ENCODE peak calls at places on chromosomes 5 and 9, in seven cellular contexts. Q, O, S, C, G, F and X are unnamed samples. For H3K4me1, the result is how much of the 10 kb centered on the place peaks cover.

GRCh38 chr5:35851282-35851681 is 5.4 kb upstream of the IL7R start:
- DNase-seq in S (no peak), F (no peak), Q (no peak), C (no peak), O (no peak), G (peak), X (no peak)

GRCh38 chr5:146185161-146185560 is 2.7 kb upstream of the LARS1 start:
- DNase-seq in S (no peak), C (no peak), Q (no peak), G (peak), O (no peak), F (no peak), X (no peak)

GRCh38 chr5:139481122-139481533 is 1.4 kb downstream of the STING1 start:
- DNase-seq in C (no peak), G (peak), O (no peak), Q (peak), S (no peak), F (peak), X (peak)

GRCh38 chr9:136977223-136978072 is at the start of gene PTGDS:
- DNase-seq in C (no peak), F (peak), S (peak), G (no peak), O (no peak), Q (no peak), X (no peak)

GRCh38 chr5:35369965-35370790 is 139.9 kb upstream of the PRLR start:
- DNase-seq in Q (no peak), O (no peak), G (no peak), S (peak), F (no peak), C (no peak), X (no peak)

GRCh38 chr9:76127637-76128036 is 237.2 kb downstream of the PCSK5 start:
- DNase-seq in F (no peak), O (no peak), G (no peak), S (no peak), C (no peak), Q (no peak), X (no peak)

GRCh38 chr9:131854906-131855504 is 115.1 kb upstream of the RAPGEF1 start:
- DNase-seq in O (no peak), G (peak), S (no peak), Q (no peak), F (no peak), C (no peak), X (no peak)

GRCh38 chr5:50440651-50441478 is at the start of gene EMB:
- DNase-seq in O (peak), G (peak), S (peak), F (peak), Q (peak), C (peak), X (peak)

GRCh38 chr5:145110826-145111225 is 724.3 kb downstream of the PRELID2 start:
- DNase-seq in C (no peak), F (no peak), O (no peak), Q (no peak), G (no peak), S (no peak), X (no peak)

GRCh38 chr9:126208359-126208758 is 118.3 kb upstream of the MVB12B start:
- DNase-seq in Q (no peak), S (no peak), C (no peak), G (no peak), O (no peak), F (no peak), X (no peak)

GRCh38 chr5:118921946-118922345 is 66.4 kb downstream of the DTWD2 start:
- DNase-seq in C (no peak), Q (no peak), O (no peak), G (no peak), S (no peak), F (no peak), X (no peak)

GRCh38 chr9:126499005-126499910 is 114.5 kb upstream of the LMX1B start:
- DNase-seq in Q (no peak), F (no peak), S (peak), G (peak), O (peak), C (peak), X (peak)

GRCh38 chr5:105146867-105147266 is 1584.3 kb upstream of the NUDT12 start:
- DNase-seq in G (no peak), S (no peak), O (no peak), Q (no peak), F (no peak), C (no peak), X (no peak)

GRCh38 chr9:98081477-98082219 is 25.1 kb downstream of the NANS start:
- DNase-seq in S (no peak), G (peak), F (no peak), O (peak), Q (peak), C (no peak), X (no peak)

GRCh38 chr5:136457390-136458094 is 92.2 kb upstream of the TRPC7 start:
- DNase-seq in F (no peak), O (no peak), C (peak), G (peak), Q (no peak), S (no peak), X (no peak)

GRCh38 chr9:135464181-135464580 is 15.4 kb upstream of the PPP1R26 start:
- DNase-seq in F (no peak), C (no peak), Q (no peak), S (no peak), G (no peak), O (no peak), X (no peak)

GRCh38 chr5:173852790-173853350 is 35.3 kb upstream of the CPEB4 start:
- DNase-seq in C (no peak), G (no peak), Q (no peak), F (no peak), S (no peak), O (no peak), X (no peak)

GRCh38 chr5:173853370-173854131 is 34.6 kb upstream of the CPEB4 start:
- DNase-seq in S (no peak), O (no peak), C (peak), G (peak), F (no peak), Q (no peak), X (no peak)

GRCh38 chr5:173857231-173857630 is 30.9 kb upstream of the CPEB4 start:
- DNase-seq in O (no peak), Q (no peak), G (no peak), C (no peak), F (no peak), S (no peak), X (no peak)

GRCh38 chr5:173855995-173856656 is 32.0 kb upstream of the CPEB4 start:
- DNase-seq in F (no peak), C (no peak), O (no peak), Q (no peak), S (no peak), G (no peak), X (no peak)

DNA sequence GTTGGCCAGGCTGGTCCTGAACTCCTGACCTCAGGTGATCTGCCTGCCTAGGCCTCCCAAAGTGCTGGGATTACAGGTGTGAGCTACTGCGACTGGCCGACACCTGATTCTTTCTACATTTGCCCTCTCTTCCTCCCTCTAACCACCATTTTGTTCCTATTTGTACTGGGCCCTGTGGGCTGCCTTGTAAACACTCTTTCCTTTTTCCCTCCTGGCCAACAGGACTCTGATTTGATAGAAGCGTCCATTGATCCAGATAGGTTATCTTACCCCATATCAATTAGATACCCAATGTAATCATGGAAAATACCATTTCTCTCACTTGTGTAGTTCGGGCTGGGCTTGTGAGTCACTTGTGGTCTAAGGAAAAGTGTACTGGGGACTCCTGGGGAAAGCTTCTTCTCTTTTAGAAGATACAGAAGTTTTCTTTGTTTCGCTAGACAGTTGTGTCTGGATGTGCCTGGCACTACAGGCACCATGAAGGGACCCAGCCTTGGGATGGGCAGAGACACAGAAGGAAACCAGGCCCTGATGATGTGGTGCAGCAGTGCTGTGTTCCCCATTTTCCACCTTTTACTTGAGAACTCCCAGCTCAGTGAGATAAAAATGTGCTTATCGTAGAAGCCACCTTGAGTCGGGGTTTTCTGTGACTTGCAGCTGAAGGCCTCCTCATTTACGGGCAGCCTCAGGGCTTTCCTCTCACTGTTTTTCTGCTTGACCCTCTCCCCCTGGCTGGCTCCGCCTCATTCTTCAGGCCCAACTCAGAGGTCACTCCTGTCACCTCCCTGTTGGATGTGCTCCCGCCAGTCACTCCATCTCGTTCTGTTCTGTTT is 32.8 kb upstream of the CPEB4 start:
- DNase-seq in F (no peak), G (no peak), Q (no peak), C (peak), S (no peak), O (no peak), X (no peak)
- H3K27ac ChIP-seq in F (no peak), G (no peak), Q (no peak), C (peak), S (no peak), O (no peak), X (no peak)

DNA sequence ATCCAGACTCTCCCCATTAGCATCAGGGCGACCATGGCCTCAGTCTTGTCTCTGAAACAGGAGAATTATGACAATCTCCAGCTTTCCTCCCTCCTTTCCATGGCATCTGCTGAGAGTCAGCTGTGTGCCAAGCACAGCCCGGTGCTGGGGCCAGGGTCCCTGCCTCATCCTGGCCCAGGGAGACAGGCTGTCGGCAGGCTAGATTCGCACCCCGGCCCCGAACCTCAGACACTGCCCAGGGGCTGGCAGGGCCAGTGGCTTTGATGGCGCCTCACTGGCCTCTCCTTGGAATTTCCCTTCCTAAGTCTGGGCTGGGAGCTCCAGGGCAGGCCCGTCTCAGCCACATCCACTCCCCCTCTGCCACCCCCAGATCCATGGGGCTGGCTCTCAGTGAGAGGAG is 15.6 kb downstream of the FAM163B start:
- DNase-seq in C (no peak), O (no peak), G (no peak), S (no peak), F (no peak), Q (no peak), X (no peak)
- H3K4me1 ChIP-seq in C (under half), O (under half), G (under half), S (under half), F (under half), Q (under half), X (under half)

GRCh38 chr5:171386861-171387254 is 791 bp upstream of the NPM1 start:
- DNase-seq in O (no peak), F (no peak), Q (no peak), C (peak), S (peak), G (no peak), X (peak)

GRCh38 chr5:171387970-171388815 is 544 bp downstream of the NPM1 start:
- DNase-seq in S (peak), G (peak), F (peak), O (peak), C (peak), Q (peak), X (peak)

GRCh38 chr5:171387255-171387969 is at the start of gene NPM1:
- DNase-seq in F (peak), Q (peak), C (peak), O (peak), S (peak), G (peak), X (peak)

GRCh38 chr5:171388816-171389168 is 1.1 kb downstream of the NPM1 start:
- DNase-seq in F (no peak), G (peak), O (no peak), S (peak), C (no peak), Q (no peak), X (peak)

DNA sequence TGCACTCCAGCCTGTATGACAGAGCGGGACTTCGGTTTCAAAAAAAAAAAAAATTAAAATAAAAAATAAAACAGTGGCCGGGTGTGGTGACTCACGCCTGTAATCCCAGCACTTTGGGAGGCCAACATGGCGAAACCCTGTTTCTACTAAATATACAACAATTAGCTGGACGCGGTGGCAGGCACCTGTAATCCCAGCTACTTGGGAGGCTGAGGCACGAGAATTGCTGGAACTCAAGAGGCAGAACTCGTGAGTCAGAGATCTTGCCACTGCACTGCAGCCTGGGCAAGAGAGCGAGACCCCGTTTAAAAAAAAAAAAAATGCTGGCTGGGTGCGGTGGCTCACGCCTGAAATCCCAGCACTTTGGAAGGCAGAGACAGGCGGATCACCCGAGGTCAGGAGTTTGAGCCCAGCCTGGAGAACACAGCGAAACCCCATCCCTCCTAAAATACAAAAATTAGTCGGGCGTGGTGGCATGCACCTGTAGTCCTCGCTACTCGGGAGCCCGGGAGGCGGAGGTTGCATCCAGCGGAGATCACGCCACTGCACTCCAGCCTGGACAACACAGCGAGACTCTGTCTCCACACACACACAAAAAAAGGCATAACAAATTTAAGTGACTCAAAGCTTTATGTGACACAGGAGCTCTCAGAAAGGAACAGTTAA is 1.5 kb upstream of the NPM1 start:
- DNase-seq in O (no peak), Q (no peak), C (no peak), S (no peak), G (no peak), F (no peak), X (peak)
- H3K27ac ChIP-seq in O (peak), Q (no peak), C (no peak), S (no peak), G (no peak), F (no peak), X (no peak)

DNA sequence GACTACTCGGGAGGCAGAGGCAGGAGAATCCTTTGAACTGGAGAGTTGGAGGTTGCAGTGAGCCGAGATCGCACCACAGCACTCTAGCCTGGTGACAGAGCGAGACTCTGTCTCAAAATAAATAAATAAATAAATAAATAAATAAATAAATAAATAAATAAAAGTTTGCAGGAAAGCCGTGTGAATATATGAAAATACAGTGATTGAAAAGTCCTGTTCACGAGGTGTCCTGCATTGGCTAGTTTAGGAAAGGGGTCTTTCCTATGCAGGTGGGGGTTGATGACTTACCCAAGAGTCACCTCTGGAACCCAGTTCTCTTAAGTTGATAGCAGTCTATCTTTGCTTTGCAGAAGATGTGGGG is 7.3 kb downstream of the TENT4A start:
- DNase-seq in G (no peak), F (no peak), C (no peak), O (no peak), S (no peak), Q (no peak), X (no peak)
- H3K4me1 ChIP-seq in G (under half), F (half or more), C (under half), O (under half), S (under half), Q (under half), X (under half)

GRCh38 chr5:72817639-72818266 is 1.3 kb downstream of the TNPO1 start:
- DNase-seq in O (no peak), C (no peak), G (peak), Q (no peak), F (no peak), S (no peak), X (no peak)

GRCh38 chr5:72821776-72822175 is 5.3 kb downstream of the TNPO1 start:
- DNase-seq in F (no peak), C (no peak), O (no peak), G (no peak), Q (no peak), S (no peak), X (no peak)

GRCh38 chr5:72817076-72817476 is 615 bp downstream of the TNPO1 start:
- DNase-seq in S (no peak), G (peak), Q (peak), F (peak), C (peak), O (peak), X (peak)

GRCh38 chr5:72816297-72817075 is at the start of gene TNPO1:
- DNase-seq in Q (peak), O (peak), C (peak), S (peak), F (peak), G (peak), X (peak)

DNA sequence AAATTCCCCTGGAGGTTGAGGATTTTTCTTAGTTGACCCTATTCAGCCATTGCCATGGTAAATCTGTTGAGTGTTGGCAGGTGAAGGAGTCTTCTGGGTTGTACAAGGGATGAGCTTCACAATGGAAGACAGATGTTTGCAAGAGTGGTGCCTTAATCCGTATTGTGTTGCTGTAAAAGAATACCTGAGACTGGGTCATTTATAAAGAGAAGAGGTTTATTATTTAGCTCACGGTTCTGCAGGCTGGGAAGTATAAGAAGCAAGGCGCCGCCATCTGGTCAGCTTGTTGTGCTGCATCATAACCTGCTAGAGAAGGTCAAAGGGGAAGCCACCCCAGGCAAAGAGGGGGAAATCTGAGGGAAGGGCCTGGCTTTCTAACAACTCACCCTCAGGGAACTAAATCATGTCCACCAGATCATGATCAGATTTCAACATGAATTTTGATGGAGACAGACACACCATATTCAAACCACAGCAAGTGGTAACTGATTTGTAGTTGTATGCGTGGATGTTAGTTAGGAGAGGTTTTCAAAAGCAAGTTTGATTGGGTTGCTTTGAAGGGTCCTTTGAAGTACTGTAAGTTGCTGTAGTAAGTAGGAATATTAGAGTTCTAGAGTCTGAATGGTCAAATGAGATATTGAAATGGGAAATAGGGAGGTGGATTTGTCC is 2.5 kb downstream of the TNPO1 start:
- DNase-seq in F (peak), Q (peak), G (peak), S (peak), C (peak), O (peak), X (peak)
- H3K27ac ChIP-seq in F (peak), Q (no peak), G (peak), S (no peak), C (peak), O (peak), X (no peak)